ENCODE peak calls at places on chromosome 15, in five cellular contexts. P, Z, A, Q and O are unnamed samples.

GRCh38 chr15:101121511-101122090 is 130.2 kb downstream of the CHSY1 start:
- DNase-seq in P (peak; percentile 69), Z (no peak), A (peak; percentile 71), Q (no peak), O (peak; percentile 68)

GRCh38 chr15:66763186-66764066 is 61.4 kb downstream of the SMAD6 start:
- DNase-seq in P (peak; percentile 89), Z (no peak), A (peak; percentile 75), Q (no peak), O (peak; percentile 75)

GRCh38 chr15:89964555-89964954 is 36.6 kb upstream of the ZNF710 start:
- DNase-seq in P (peak; percentile 50), Z (no peak), A (no peak), Q (no peak), O (no peak)

GRCh38 chr15:23853291-23853690 is 166.2 kb upstream of the NDN start:
- DNase-seq in P (peak; percentile 13), Z (no peak), A (no peak), Q (no peak), O (no peak)

GRCh38 chr15:28885630-28886430 is at the start of gene APBA2:
- DNase-seq in P (peak; percentile 10), Z (peak; percentile 36), A (no peak), Q (no peak), O (no peak)

GRCh38 chr15:31299588-31300207 is 26.9 kb upstream of the KLF13 start:
- DNase-seq in P (no peak), Z (no peak), A (no peak), Q (no peak), O (peak; percentile 40)

GRCh38 chr15:92021765-92022164 is 168.3 kb downstream of the SLCO3A1 start:
- DNase-seq in P (no peak), Z (no peak), A (no peak), Q (no peak), O (no peak)

GRCh38 chr15:96585634-96586386 is 255.3 kb downstream of the NR2F2 start:
- DNase-seq in P (peak; percentile 9), Z (no peak), A (no peak), Q (no peak), O (no peak)

GRCh38 chr15:66701422-66702034 is 508 bp upstream of the SMAD6 start:
- DNase-seq in P (peak; percentile 43), Z (peak; percentile 70), A (peak; percentile 54), Q (peak; percentile 42), O (peak; percentile 84)

DNA sequence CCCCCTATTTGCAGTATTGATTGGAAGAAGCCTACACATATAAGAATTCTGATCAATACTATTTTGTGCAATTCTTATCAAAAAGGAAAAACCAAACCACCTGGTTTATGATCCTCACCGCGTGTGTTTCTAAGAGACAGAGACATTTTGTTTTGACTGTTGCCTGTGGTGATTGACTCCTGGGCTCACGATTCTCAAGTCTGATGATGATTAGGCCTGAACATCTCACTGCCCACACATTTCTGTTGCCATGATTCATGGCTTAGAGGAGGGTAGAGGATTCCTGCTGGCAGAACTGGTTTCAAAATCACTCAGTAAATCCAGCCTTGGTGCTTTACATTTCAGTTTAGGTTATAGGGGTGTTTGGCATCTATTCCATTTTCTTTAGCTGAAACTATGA is 88.3 kb upstream of the UBE3A start:
- DNase-seq in P (no peak), Z (no peak), A (no peak), Q (no peak), O (no peak)
- TF ChIP-seq POLR2A in P (no peak), Z (no peak), A (no peak), Q (no peak), O (no peak)

GRCh38 chr15:40337597-40337996 is 3.1 kb downstream of the CCDC9B start:
- DNase-seq in P (no peak), Z (no peak), A (no peak), Q (no peak), O (no peak)
- TF ChIP-seq POLR2A in P (no peak), Z (no peak), A (no peak), Q (no peak), O (no peak)

DNA sequence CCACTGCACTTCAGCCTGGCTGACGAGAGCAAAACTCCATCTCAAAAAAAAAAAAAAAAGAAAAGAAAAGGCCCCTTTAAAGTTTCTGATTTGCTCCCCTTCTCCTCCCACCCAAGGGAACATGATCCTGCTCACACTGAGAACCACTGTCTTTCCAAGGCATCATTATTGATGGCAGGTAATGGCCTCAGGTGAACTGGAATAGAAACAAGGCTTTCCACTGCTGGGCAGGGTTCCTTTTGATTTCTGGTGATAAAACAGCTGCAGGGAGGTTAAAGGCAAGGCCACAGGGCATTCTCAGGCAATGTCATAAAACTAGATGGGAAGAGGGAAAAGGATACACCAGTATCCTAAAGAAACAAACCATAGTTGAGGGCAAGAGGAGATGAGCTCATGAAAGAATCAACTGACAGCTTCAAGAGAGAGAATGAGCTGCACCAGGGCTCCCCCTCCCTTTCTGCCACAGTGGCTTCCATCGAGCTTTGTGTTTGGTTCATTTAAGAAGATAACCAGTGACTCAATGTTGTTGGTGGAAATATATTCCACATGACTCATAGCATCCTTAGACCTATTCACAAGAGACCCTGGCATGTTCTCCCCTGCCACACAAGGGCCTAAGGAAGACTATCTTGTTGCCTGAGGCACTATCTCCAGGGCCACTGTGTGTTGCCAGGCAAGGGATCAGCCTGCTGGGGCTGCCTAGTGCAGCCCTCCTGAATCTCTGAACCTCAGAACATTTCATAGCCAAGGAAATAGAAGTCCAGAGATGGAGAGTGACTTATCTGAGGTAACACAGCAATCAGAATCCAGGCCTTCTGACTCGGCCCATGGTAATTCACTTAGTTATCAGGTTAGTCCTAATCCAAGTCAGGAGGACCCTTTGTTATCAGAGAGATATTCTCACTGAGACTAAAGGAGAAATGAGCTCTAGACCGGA is 86.5 kb downstream of the WDR76 start:
- DNase-seq in P (peak; percentile 70), Z (peak; percentile 43), A (no peak), Q (peak; percentile 46), O (no peak)
- TF ChIP-seq POLR2A in P (no peak), Z (no peak), A (no peak), Q (no peak), O (no peak)

DNA sequence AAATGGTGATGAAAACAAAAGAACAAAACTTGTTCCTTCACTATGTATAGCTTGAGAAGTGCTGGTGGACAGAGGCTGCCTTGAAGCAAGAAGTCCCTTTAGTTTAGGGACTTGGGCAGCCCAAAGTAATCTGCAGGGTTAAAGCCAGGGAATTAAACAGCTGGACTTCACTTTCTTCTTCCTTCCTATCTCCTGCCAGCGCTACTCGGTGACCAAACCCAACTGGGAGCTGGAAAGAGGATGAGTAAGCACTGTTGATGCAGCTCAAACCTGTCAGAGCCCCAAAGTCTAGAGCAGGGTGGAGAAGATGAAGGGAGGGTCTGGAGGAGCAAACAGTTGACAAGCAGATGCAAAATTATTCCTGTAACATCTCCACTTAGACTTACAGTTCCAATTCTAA is 73.1 kb upstream of the FBN1 start:
- DNase-seq in P (no peak), Z (no peak), A (no peak), Q (no peak), O (no peak)
- TF ChIP-seq POLR2A in P (no peak), Z (no peak), A (no peak), Q (no peak), O (no peak)

GRCh38 chr15:60568301-60568742 is 89.4 kb upstream of the ICE2 start:
- DNase-seq in P (no peak), Z (no peak), A (peak; percentile 48), Q (no peak), O (peak; percentile 61)
- TF ChIP-seq POLR2A in P (no peak), Z (no peak), A (no peak), Q (no peak), O (no peak)

GRCh38 chr15:72271895-72272212 is 500 bp downstream of the PARP6 start:
- DNase-seq in P (no peak), Z (peak; percentile 64), A (no peak), Q (no peak), O (no peak)

GRCh38 chr15:72271221-72271620 is 1.1 kb downstream of the PARP6 start:
- DNase-seq in P (no peak), Z (no peak), A (no peak), Q (no peak), O (no peak)

GRCh38 chr15:72269739-72270138 is 2.6 kb downstream of the PARP6 start:
- DNase-seq in P (no peak), Z (no peak), A (no peak), Q (no peak), O (no peak)

GRCh38 chr15:72272997-72273352 is 621 bp upstream of the PARP6 start:
- DNase-seq in P (no peak), Z (no peak), A (no peak), Q (no peak), O (no peak)

DNA sequence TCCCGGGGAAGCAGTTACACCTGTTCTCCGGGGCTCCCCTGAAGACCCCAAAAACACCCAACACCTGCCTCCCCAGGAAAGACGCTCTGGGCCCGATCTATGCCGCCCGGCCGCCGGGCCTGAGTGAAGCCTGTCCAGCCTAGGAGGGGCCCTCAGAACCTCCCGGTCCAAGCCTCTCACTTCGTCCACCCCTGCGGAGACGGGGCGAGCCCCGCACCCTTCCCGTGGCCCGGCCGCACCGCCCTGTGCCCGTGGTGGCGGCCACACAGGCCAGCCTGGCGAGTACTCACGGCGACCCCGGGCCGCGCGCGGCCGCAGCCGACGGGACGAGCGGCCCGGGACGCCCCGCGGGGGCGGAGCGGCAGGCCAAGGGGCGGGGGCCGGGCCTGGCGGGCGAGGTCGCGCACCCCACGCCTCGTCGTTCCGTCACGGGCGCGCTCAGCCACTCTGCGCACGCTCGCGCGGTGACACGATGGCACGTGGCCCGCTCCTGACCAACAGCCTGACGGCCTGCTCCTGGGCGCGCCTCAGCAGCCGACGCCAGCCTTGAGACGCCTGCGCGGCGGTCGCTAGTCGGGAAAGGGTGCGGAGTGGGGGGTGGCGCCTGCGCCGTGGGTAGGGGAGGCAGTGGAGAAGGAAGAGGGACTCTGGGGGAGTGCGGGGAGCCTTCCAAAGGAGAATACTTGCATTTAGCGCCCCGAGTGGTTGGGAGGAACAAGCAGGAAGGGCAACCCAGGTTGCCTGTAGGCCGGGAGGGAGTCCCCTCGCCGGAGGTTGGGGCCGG is at the start of gene PARP6:
- DNase-seq in P (peak; percentile 99), Z (peak; percentile 100), A (peak; percentile 98), Q (no peak), O (peak; percentile 94)
- TF ChIP-seq POLR2A in P (peak; percentile 76), Z (peak; percentile 90), A (peak; percentile 51), Q (no peak), O (peak; percentile 65)